ENCODE peak calls at places on chromosomes 4 and X, in six cellular contexts. One of them, this sample, is unnamed.

GRCh38 chr4:105930696-105931095 is 35.4 kb downstream of the NPNT start:
- DNase-seq in Karpas-422: no peak
- DNase-seq in H1: no peak
- DNase-seq in PC-3: no peak
- DNase-seq in hepatocyte: no peak
- DNase-seq in effector memory CD4-positive, alpha-beta T cell: no peak
- DNase-seq in this sample: no peak

GRCh38 chr4:141058739-141059507 is 74.3 kb downstream of the RNF150 start:
- DNase-seq in PC-3: peak; percentile 15
- DNase-seq in Karpas-422: no peak
- DNase-seq in H1: no peak
- DNase-seq in hepatocyte: no peak
- DNase-seq in effector memory CD4-positive, alpha-beta T cell: no peak
- DNase-seq in this sample: no peak

GRCh38 chr4:113750315-113750714 is 11.2 kb downstream of the CAMK2D start:
- DNase-seq in PC-3: no peak
- DNase-seq in Karpas-422: no peak
- DNase-seq in effector memory CD4-positive, alpha-beta T cell: no peak
- DNase-seq in hepatocyte: no peak
- DNase-seq in H1: no peak
- DNase-seq in this sample: no peak

GRCh38 chr4:26576171-26576829 is 7.6 kb upstream of the TBC1D19 start:
- DNase-seq in PC-3: peak; percentile 6
- DNase-seq in Karpas-422: no peak
- DNase-seq in hepatocyte: peak; percentile 39
- DNase-seq in H1: no peak
- DNase-seq in effector memory CD4-positive, alpha-beta T cell: no peak
- DNase-seq in this sample: peak; percentile 9

GRCh38 chr4:141077611-141078225 is 55.6 kb downstream of the RNF150 start:
- DNase-seq in PC-3: no peak
- DNase-seq in effector memory CD4-positive, alpha-beta T cell: no peak
- DNase-seq in Karpas-422: no peak
- DNase-seq in H1: no peak
- DNase-seq in hepatocyte: no peak
- DNase-seq in this sample: peak; percentile 87

GRCh38 chrX:15877380-15877779 is 22.8 kb upstream of the AP1S2 start:
- DNase-seq in PC-3: peak; percentile 22
- DNase-seq in effector memory CD4-positive, alpha-beta T cell: no peak
- DNase-seq in hepatocyte: no peak
- DNase-seq in Karpas-422: no peak
- DNase-seq in H1: no peak
- DNase-seq in this sample: no peak

GRCh38 chr4:159460408-159460807 is 357.5 kb downstream of the RAPGEF2 start:
- DNase-seq in PC-3: no peak
- DNase-seq in hepatocyte: no peak
- DNase-seq in effector memory CD4-positive, alpha-beta T cell: no peak
- DNase-seq in H1: no peak
- DNase-seq in Karpas-422: no peak
- DNase-seq in this sample: no peak

GRCh38 chr4:168221298-168221697 is 97.3 kb downstream of the DDX60 start:
- DNase-seq in hepatocyte: no peak
- DNase-seq in effector memory CD4-positive, alpha-beta T cell: no peak
- DNase-seq in H1: no peak
- DNase-seq in PC-3: peak; percentile 72
- DNase-seq in Karpas-422: no peak
- DNase-seq in this sample: no peak

GRCh38 chrX:103483720-103484119 is 35.6 kb downstream of the RAB40A start:
- DNase-seq in hepatocyte: no peak
- DNase-seq in PC-3: no peak
- DNase-seq in Karpas-422: no peak
- DNase-seq in H1: no peak
- DNase-seq in effector memory CD4-positive, alpha-beta T cell: no peak
- DNase-seq in this sample: no peak

GRCh38 chrX:134695999-134696398 is 37.7 kb upstream of the PLAC1 start:
- DNase-seq in hepatocyte: no peak
- DNase-seq in PC-3: no peak
- DNase-seq in effector memory CD4-positive, alpha-beta T cell: no peak
- DNase-seq in Karpas-422: no peak
- DNase-seq in H1: no peak
- DNase-seq in this sample: no peak

GRCh38 chr4:180953572-180953971 is 1289.6 kb upstream of the TENM3 start:
- DNase-seq in Karpas-422: no peak
- DNase-seq in effector memory CD4-positive, alpha-beta T cell: no peak
- DNase-seq in PC-3: peak; percentile 31
- DNase-seq in H1: no peak
- DNase-seq in hepatocyte: no peak
- DNase-seq in this sample: peak; percentile 44

GRCh38 chr4:166087569-166087968 is 214.5 kb downstream of the TLL1 start:
- DNase-seq in effector memory CD4-positive, alpha-beta T cell: no peak
- DNase-seq in PC-3: no peak
- DNase-seq in H1: no peak
- DNase-seq in hepatocyte: no peak
- DNase-seq in Karpas-422: no peak
- DNase-seq in this sample: no peak

GRCh38 chr4:142713282-142714030 is 132.6 kb downstream of the INPP4B start:
- DNase-seq in Karpas-422: no peak
- DNase-seq in effector memory CD4-positive, alpha-beta T cell: no peak
- DNase-seq in PC-3: no peak
- DNase-seq in hepatocyte: no peak
- DNase-seq in H1: no peak
- DNase-seq in this sample: no peak

GRCh38 chr4:8859550-8860095 is 12.0 kb downstream of the HMX1 start:
- DNase-seq in effector memory CD4-positive, alpha-beta T cell: no peak
- DNase-seq in Karpas-422: no peak
- DNase-seq in hepatocyte: no peak
- DNase-seq in PC-3: no peak
- DNase-seq in H1: peak; percentile 59
- DNase-seq in this sample: no peak

GRCh38 chr4:94483895-94484294 is 32.2 kb downstream of the PDLIM5 start:
- DNase-seq in Karpas-422: no peak
- DNase-seq in effector memory CD4-positive, alpha-beta T cell: no peak
- DNase-seq in H1: no peak
- DNase-seq in PC-3: no peak
- DNase-seq in hepatocyte: no peak
- DNase-seq in this sample: no peak

GRCh38 chr4:82765134-82765533 is 33.5 kb downstream of the SCD5 start:
- DNase-seq in Karpas-422: no peak
- DNase-seq in effector memory CD4-positive, alpha-beta T cell: no peak
- DNase-seq in hepatocyte: no peak
- DNase-seq in H1: no peak
- DNase-seq in PC-3: no peak
- DNase-seq in this sample: no peak

GRCh38 chr4:168153596-168154440 is 61.5 kb downstream of the ANXA10 start:
- DNase-seq in hepatocyte: peak; percentile 87
- DNase-seq in PC-3: peak; percentile 75
- DNase-seq in effector memory CD4-positive, alpha-beta T cell: peak; percentile 34
- DNase-seq in H1: peak; percentile 61
- DNase-seq in Karpas-422: peak; percentile 78
- DNase-seq in this sample: peak; percentile 75

GRCh38 chrX:125203379-125203736 is 116.3 kb upstream of the TEX13C start:
- DNase-seq in H1: peak; percentile 61
- DNase-seq in PC-3: no peak
- DNase-seq in hepatocyte: no peak
- DNase-seq in effector memory CD4-positive, alpha-beta T cell: no peak
- DNase-seq in Karpas-422: no peak
- DNase-seq in this sample: no peak

GRCh38 chrX:72716766-72717165 is 2.7 kb upstream of the PHKA1 start:
- DNase-seq in Karpas-422: no peak
- DNase-seq in H1: no peak
- DNase-seq in effector memory CD4-positive, alpha-beta T cell: no peak
- DNase-seq in PC-3: peak; percentile 18
- DNase-seq in hepatocyte: no peak
- DNase-seq in this sample: no peak

GRCh38 chr4:149371021-149371420 is 444.6 kb downstream of the IQCM start:
- DNase-seq in hepatocyte: peak; percentile 72
- DNase-seq in effector memory CD4-positive, alpha-beta T cell: no peak
- DNase-seq in H1: no peak
- DNase-seq in PC-3: peak; percentile 65
- DNase-seq in Karpas-422: peak; percentile 82
- DNase-seq in this sample: peak; percentile 42

GRCh38 chr4:186687263-186687662 is 36.4 kb downstream of the FAT1 start:
- DNase-seq in effector memory CD4-positive, alpha-beta T cell: no peak
- DNase-seq in PC-3: peak; percentile 7
- DNase-seq in Karpas-422: no peak
- DNase-seq in hepatocyte: no peak
- DNase-seq in H1: no peak
- DNase-seq in this sample: no peak
- H3K4me1 ChIP-seq in effector memory CD4-positive, alpha-beta T cell: no peaks in the 10 kb centered on the region
- H3K4me1 ChIP-seq in PC-3: peaks cover 47% of the 10 kb centered on the region
- H3K4me1 ChIP-seq in Karpas-422: no peaks in the 10 kb centered on the region
- H3K4me1 ChIP-seq in hepatocyte: peaks cover 37% of the 10 kb centered on the region
- H3K4me1 ChIP-seq in H1: peaks cover 2% of the 10 kb centered on the region
- H3K4me1 ChIP-seq in this sample: peaks cover 3% of the 10 kb centered on the region

GRCh38 chr4:6391852-6392188 is 80.6 kb downstream of the PPP2R2C start:
- DNase-seq in hepatocyte: no peak
- DNase-seq in Karpas-422: no peak
- DNase-seq in H1: no peak
- DNase-seq in PC-3: peak; percentile 63
- DNase-seq in effector memory CD4-positive, alpha-beta T cell: no peak
- DNase-seq in this sample: no peak
- H3K27me3 ChIP-seq in hepatocyte: no peaks in the 10 kb centered on the region
- H3K27me3 ChIP-seq in Karpas-422: no peaks in the 10 kb centered on the region
- H3K27me3 ChIP-seq in H1: no peaks in the 10 kb centered on the region
- H3K27me3 ChIP-seq in PC-3: no peaks in the 10 kb centered on the region
- H3K27me3 ChIP-seq in effector memory CD4-positive, alpha-beta T cell: no peaks in the 10 kb centered on the region
- H3K27me3 ChIP-seq in this sample: no peaks in the 10 kb centered on the region

GRCh38 chr4:41133619-41134018 is 80.7 kb downstream of the APBB2 start:
- DNase-seq in PC-3: no peak
- DNase-seq in hepatocyte: no peak
- DNase-seq in effector memory CD4-positive, alpha-beta T cell: no peak
- DNase-seq in H1: no peak
- DNase-seq in Karpas-422: no peak
- DNase-seq in this sample: no peak

GRCh38 chr4:41132055-41132683 is 82.2 kb downstream of the APBB2 start:
- DNase-seq in H1: no peak
- DNase-seq in Karpas-422: no peak
- DNase-seq in hepatocyte: peak; percentile 72
- DNase-seq in PC-3: no peak
- DNase-seq in effector memory CD4-positive, alpha-beta T cell: no peak
- DNase-seq in this sample: no peak

GRCh38 chr4:41125558-41126311 is 88.6 kb downstream of the APBB2 start:
- DNase-seq in Karpas-422: no peak
- DNase-seq in effector memory CD4-positive, alpha-beta T cell: no peak
- DNase-seq in H1: no peak
- DNase-seq in hepatocyte: no peak
- DNase-seq in PC-3: no peak
- DNase-seq in this sample: no peak

GRCh38 chr4:41129128-41129754 is 85.1 kb downstream of the APBB2 start:
- DNase-seq in PC-3: no peak
- DNase-seq in effector memory CD4-positive, alpha-beta T cell: no peak
- DNase-seq in H1: no peak
- DNase-seq in hepatocyte: no peak
- DNase-seq in Karpas-422: no peak
- DNase-seq in this sample: no peak

DNA sequence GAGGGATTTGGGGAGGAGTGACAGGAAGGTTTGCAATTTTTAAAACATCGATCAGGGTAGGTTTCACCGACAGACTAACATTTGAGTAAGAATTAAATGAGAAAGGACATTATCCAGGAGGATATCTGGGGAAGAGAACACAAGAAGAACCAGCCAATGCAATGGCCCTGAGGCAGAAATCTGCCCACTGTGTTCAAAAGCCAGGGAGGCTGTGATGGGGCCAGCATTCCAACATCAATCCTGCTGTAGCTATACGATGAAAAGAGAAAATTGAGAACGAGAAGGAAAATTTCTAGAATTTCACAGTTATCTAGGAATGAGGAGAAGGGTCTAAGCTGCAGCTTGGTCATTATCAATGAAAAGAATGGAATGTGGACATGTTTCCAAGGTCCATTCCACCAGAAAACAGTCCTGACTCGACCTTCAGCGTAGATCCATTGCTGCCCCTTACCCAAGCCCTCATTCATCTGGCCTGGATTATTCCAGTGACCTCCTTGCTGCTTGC is 84.4 kb downstream of the APBB2 start:
- DNase-seq in H1: no peak
- DNase-seq in PC-3: no peak
- DNase-seq in hepatocyte: no peak
- DNase-seq in effector memory CD4-positive, alpha-beta T cell: no peak
- DNase-seq in Karpas-422: no peak
- DNase-seq in this sample: no peak
- H3K4me1 ChIP-seq in H1: peaks cover 9% of the 10 kb centered on the region
- H3K4me1 ChIP-seq in PC-3: no peaks in the 10 kb centered on the region
- H3K4me1 ChIP-seq in hepatocyte: peaks cover 55% of the 10 kb centered on the region
- H3K4me1 ChIP-seq in effector memory CD4-positive, alpha-beta T cell: no peaks in the 10 kb centered on the region
- H3K4me1 ChIP-seq in Karpas-422: no peaks in the 10 kb centered on the region
- H3K4me1 ChIP-seq in this sample: peaks cover 38% of the 10 kb centered on the region

GRCh38 chr4:72408568-72408967 is 160.5 kb downstream of the ADAMTS3 start:
- DNase-seq in effector memory CD4-positive, alpha-beta T cell: no peak
- DNase-seq in H1: no peak
- DNase-seq in hepatocyte: no peak
- DNase-seq in PC-3: no peak
- DNase-seq in Karpas-422: no peak
- DNase-seq in this sample: no peak
- H3K27me3 ChIP-seq in effector memory CD4-positive, alpha-beta T cell: no peaks in the 10 kb centered on the region
- H3K27me3 ChIP-seq in H1: no peaks in the 10 kb centered on the region
- H3K27me3 ChIP-seq in hepatocyte: no peaks in the 10 kb centered on the region
- H3K27me3 ChIP-seq in PC-3: no peaks in the 10 kb centered on the region
- H3K27me3 ChIP-seq in Karpas-422: no peaks in the 10 kb centered on the region
- H3K27me3 ChIP-seq in this sample: no peaks in the 10 kb centered on the region

GRCh38 chrX:34764842-34765241 is 107.8 kb upstream of the TMEM47 start:
- DNase-seq in PC-3: peak; percentile 53
- DNase-seq in hepatocyte: no peak
- DNase-seq in effector memory CD4-positive, alpha-beta T cell: no peak
- DNase-seq in H1: no peak
- DNase-seq in Karpas-422: no peak
- DNase-seq in this sample: no peak

GRCh38 chrX:34770511-34770910 is 113.4 kb upstream of the TMEM47 start:
- DNase-seq in effector memory CD4-positive, alpha-beta T cell: no peak
- DNase-seq in hepatocyte: no peak
- DNase-seq in PC-3: no peak
- DNase-seq in Karpas-422: no peak
- DNase-seq in H1: no peak
- DNase-seq in this sample: no peak

GRCh38 chrX:34768290-34768689 is 111.2 kb upstream of the TMEM47 start:
- DNase-seq in H1: no peak
- DNase-seq in hepatocyte: no peak
- DNase-seq in PC-3: no peak
- DNase-seq in Karpas-422: no peak
- DNase-seq in effector memory CD4-positive, alpha-beta T cell: no peak
- DNase-seq in this sample: no peak
- H3K4me1 ChIP-seq in H1: no peaks in the 10 kb centered on the region
- H3K4me1 ChIP-seq in hepatocyte: no peaks in the 10 kb centered on the region
- H3K4me1 ChIP-seq in PC-3: peaks cover 4% of the 10 kb centered on the region
- H3K4me1 ChIP-seq in Karpas-422: no peaks in the 10 kb centered on the region
- H3K4me1 ChIP-seq in effector memory CD4-positive, alpha-beta T cell: no peaks in the 10 kb centered on the region
- H3K4me1 ChIP-seq in this sample: no peaks in the 10 kb centered on the region

DNA sequence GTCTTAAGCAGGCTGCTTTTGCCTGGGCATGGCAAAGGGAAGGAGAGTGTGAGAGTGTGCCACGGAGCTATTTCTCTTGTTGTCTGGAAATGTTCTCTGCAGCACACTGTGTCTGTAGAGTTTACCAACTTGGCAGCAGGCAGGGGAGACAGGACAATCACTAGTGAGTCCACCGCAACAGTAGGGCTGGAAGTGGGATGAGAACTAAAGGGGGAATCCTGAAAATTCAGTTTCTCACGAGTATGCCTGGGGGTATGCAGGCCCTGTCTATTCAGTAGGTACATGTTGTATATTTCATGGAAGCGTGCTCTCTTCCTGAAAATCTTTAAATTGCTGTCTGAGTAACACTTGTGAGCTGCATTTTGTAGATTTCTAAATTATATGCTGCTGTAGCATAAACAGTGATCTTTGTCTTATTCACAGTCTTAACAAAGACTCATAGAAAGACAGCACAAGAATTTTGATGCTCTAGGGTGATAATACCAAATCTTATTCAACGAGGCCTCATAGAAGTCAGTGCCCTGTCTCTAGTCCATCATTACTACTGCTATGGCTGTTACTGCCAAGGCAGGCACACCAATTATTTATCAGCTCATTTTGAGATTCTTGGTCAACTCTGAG is 200.4 kb upstream of the LEF1 start:
- DNase-seq in PC-3: no peak
- DNase-seq in Karpas-422: no peak
- DNase-seq in H1: no peak
- DNase-seq in hepatocyte: no peak
- DNase-seq in effector memory CD4-positive, alpha-beta T cell: no peak
- DNase-seq in this sample: no peak
- H3K27me3 ChIP-seq in PC-3: peaks cover 48% of the 10 kb centered on the region
- H3K27me3 ChIP-seq in Karpas-422: no peaks in the 10 kb centered on the region
- H3K27me3 ChIP-seq in H1: no peaks in the 10 kb centered on the region
- H3K27me3 ChIP-seq in hepatocyte: peaks cover 10% of the 10 kb centered on the region
- H3K27me3 ChIP-seq in effector memory CD4-positive, alpha-beta T cell: no peaks in the 10 kb centered on the region
- H3K27me3 ChIP-seq in this sample: no peaks in the 10 kb centered on the region

This sample was measured in HAP-1.